ENCODE peak calls at places on chromosome 2, in four cellular contexts. M is neural progenitor cell, O is tibial artery, F is PC-3. Z is an unnamed sample.

GRCh38 chr2:96692094-96692971 is 47.5 kb downstream of the LMAN2L start:
- DNase-seq in O (no peak), M (no peak), F (no peak), Z (no peak)

GRCh38 chr2:46700435-46700834 is 215.2 kb downstream of the MCFD2 start:
- DNase-seq in O (no peak), M (no peak), F (no peak), Z (no peak)

GRCh38 chr2:39567507-39567906 is 98.2 kb upstream of the TMEM178A start:
- DNase-seq in O (no peak), F (peak; percentile 14), M (no peak), Z (no peak)

GRCh38 chr2:229974271-229974670 is 52.0 kb downstream of the FBXO36 start:
- DNase-seq in F (no peak), M (no peak), O (peak; percentile 28), Z (no peak)

GRCh38 chr2:231800493-231801091 is 14.3 kb downstream of the COPS7B start:
- DNase-seq in F (peak; percentile 39), M (peak; percentile 58), O (no peak), Z (no peak)

GRCh38 chr2:32652555-32653209 is 24.8 kb downstream of the TTC27 start:
- DNase-seq in M (no peak), O (no peak), F (no peak), Z (no peak)

GRCh38 chr2:99507964-99508818 is 18.4 kb upstream of the REV1 start:
- DNase-seq in M (no peak), F (peak; percentile 20), O (no peak), Z (no peak)

GRCh38 chr2:237668440-237668839 is 41.1 kb downstream of the LRRFIP1 start:
- DNase-seq in O (no peak), F (no peak), M (no peak), Z (no peak)

GRCh38 chr2:193461431-193461946 is 1266.8 kb upstream of the TMEFF2 start:
- DNase-seq in F (peak; percentile 47), O (no peak), M (no peak), Z (no peak)

GRCh38 chr2:206970589-206971375 is 31.5 kb downstream of the CPO start:
- DNase-seq in F (peak; percentile 28), M (no peak), O (no peak), Z (no peak)

GRCh38 chr2:45984896-45985488 is 312.2 kb upstream of the EPAS1 start:
- DNase-seq in F (no peak), M (no peak), O (no peak), Z (no peak)

GRCh38 chr2:171348056-171348455 is 85.7 kb downstream of the METTL8 start:
- DNase-seq in F (peak; percentile 11), O (no peak), M (no peak), Z (no peak)

GRCh38 chr2:43136862-43137261 is 89.5 kb downstream of the ZFP36L2 start:
- DNase-seq in F (no peak), O (no peak), M (no peak), Z (peak; percentile 96)

GRCh38 chr2:184004945-184005672 is 593.2 kb upstream of the ZNF804A start:
- DNase-seq in F (no peak), M (no peak), O (no peak), Z (no peak)

GRCh38 chr2:58063641-58064040 is 17.0 kb downstream of the VRK2 start:
- DNase-seq in O (no peak), M (no peak), F (no peak), Z (no peak)

GRCh38 chr2:47064076-47064475 is 91.0 kb downstream of the STPG4 start:
- DNase-seq in F (no peak), M (no peak), O (no peak), Z (no peak)

GRCh38 chr2:84694088-84694622 is 177.9 kb downstream of the DNAH6 start:
- DNase-seq in M (no peak), F (no peak), O (no peak), Z (peak; percentile 71)

GRCh38 chr2:222572264-222572721 is 83.6 kb downstream of the FARSB start:
- DNase-seq in F (peak; percentile 89), M (no peak), O (no peak), Z (no peak)

GRCh38 chr2:100437751-100438150 is 20.3 kb upstream of the CHST10 start:
- DNase-seq in M (no peak), F (no peak), O (no peak), Z (no peak)

GRCh38 chr2:237227190-237227988 is 141.7 kb downstream of the COPS8 start:
- DNase-seq in M (no peak), F (peak; percentile 95), O (no peak), Z (no peak)

GRCh38 chr2:117190856-117191255 is 623.6 kb upstream of the DDX18 start:
- DNase-seq in O (no peak), F (no peak), M (no peak), Z (no peak)

GRCh38 chr2:240200230-240201051 is 60.0 kb upstream of the OTOS start:
- DNase-seq in M (peak; percentile 46), O (no peak), F (no peak), Z (no peak)

GRCh38 chr2:98473995-98474780 is 29.5 kb downstream of the INPP4A start:
- DNase-seq in F (no peak), M (no peak), O (no peak), Z (no peak)

GRCh38 chr2:20614201-20615045 is 36.5 kb downstream of the HS1BP3 start:
- DNase-seq in M (peak; percentile 83), F (peak; percentile 35), O (peak; percentile 69), Z (no peak)

GRCh38 chr2:117470311-117471095 is 344.0 kb upstream of the DDX18 start:
- DNase-seq in M (peak; percentile 80), F (peak; percentile 43), O (no peak), Z (no peak)

GRCh38 chr2:202339052-202339870 is 36.9 kb upstream of the BMPR2 start:
- DNase-seq in O (no peak), F (peak; percentile 98), M (no peak), Z (no peak)

GRCh38 chr2:223416826-223417610 is 185.1 kb downstream of the SCG2 start:
- DNase-seq in M (no peak), O (no peak), F (no peak), Z (no peak)

GRCh38 chr2:205024822-205025518 is 479.7 kb downstream of the PARD3B start:
- DNase-seq in F (peak; percentile 95), O (peak; percentile 82), M (no peak), Z (no peak)

GRCh38 chr2:55153564-55154315 is 78.4 kb downstream of the CLHC1 start:
- DNase-seq in M (no peak), F (no peak), O (no peak), Z (no peak)
- H3K4me1 ChIP-seq in M (peaks cover 37% of the 10 kb centered on the region), F (peaks cover 55% of the 10 kb centered on the region), O (peaks cover 70% of the 10 kb centered on the region), Z (no peaks in the 10 kb centered on the region)

GRCh38 chr2:12456293-12457151 is 260.2 kb upstream of the TRIB2 start:
- DNase-seq in F (peak; percentile 92), M (peak; percentile 24), O (peak; percentile 98), Z (peak; percentile 68)
- H3K4me3 ChIP-seq in F (peak overlapping the region; percentile 61), M (no peak overlapping the region), O (no peak overlapping the region), Z (peak overlapping the region; percentile 50)

GRCh38 chr2:216497808-216498366 is 757 bp upstream of the RPL37A start:
- DNase-seq in F (no peak), O (no peak), M (no peak), Z (no peak)
- H3K4me1 ChIP-seq in F (peaks cover 45% of the 10 kb centered on the region), O (peaks cover 31% of the 10 kb centered on the region), M (peaks cover 34% of the 10 kb centered on the region), Z (peaks cover 25% of the 10 kb centered on the region)

GRCh38 chr2:72943540-72944395 is 26.4 kb downstream of the EMX1 start:
- DNase-seq in F (no peak), O (no peak), M (no peak), Z (no peak)

GRCh38 chr2:72942293-72942692 is 25.0 kb downstream of the EMX1 start:
- DNase-seq in F (no peak), O (no peak), M (no peak), Z (no peak)

GRCh38 chr2:72944804-72945449 is 27.6 kb downstream of the EMX1 start:
- DNase-seq in O (no peak), M (no peak), F (no peak), Z (no peak)

GRCh38 chr2:72940786-72941185 is 23.5 kb downstream of the EMX1 start:
- DNase-seq in M (peak; percentile 32), O (no peak), F (no peak), Z (no peak)

DNA sequence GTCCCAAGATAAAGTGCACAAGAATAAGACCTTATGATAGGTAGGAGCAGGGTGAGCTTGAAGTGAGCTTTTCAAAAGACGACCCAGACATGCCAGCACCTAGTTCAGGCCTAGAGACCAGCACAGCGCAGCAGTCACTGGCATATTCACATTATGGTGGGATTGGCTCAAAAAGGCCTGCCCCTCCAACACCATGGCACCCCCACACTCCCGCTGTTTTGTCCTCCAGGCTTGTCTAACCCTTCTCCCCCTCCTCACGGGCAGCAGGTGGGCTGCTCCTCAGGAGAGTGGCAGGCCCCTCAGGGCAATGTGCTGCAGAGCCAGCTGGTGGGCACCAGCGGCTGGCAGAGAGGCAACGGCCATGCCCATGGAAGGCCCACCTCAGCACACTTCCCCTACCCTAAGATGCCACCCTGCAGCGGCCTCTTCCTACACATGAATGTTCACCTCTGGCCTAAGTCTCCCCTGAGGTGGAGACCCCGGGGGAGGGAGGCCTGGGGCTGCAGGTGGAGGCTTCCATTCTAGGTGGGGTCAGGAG is 25.6 kb downstream of the EMX1 start:
- DNase-seq in F (no peak), M (no peak), O (no peak), Z (no peak)
- H3K4me3 ChIP-seq in F (no peak overlapping the region), M (no peak overlapping the region), O (no peak overlapping the region), Z (no peak overlapping the region)